ENCODE peak calls at places on chromosomes 11 and 22, in nine cellular contexts. F, K, V, T, C, B, W, S and D are unnamed samples.

GRCh38 chr22:37012262-37012904 is 6.9 kb downstream of the TST start:
- DNase-seq in F (peak), K (no peak), V (no peak), T (no peak), C (no peak), B (no peak), W (no peak), S (peak), D (no peak)

GRCh38 chr22:25389541-25389919 is 170.1 kb downstream of the CRYBB2 start:
- DNase-seq in F (no peak), K (no peak), V (no peak), T (no peak), C (no peak), B (no peak), W (no peak), S (no peak), D (no peak)

GRCh38 chr11:108002476-108002875 is 6.2 kb upstream of the CUL5 start:
- DNase-seq in F (no peak), K (no peak), V (no peak), T (no peak), C (no peak), B (no peak), W (no peak), S (no peak), D (no peak)

GRCh38 chr11:44985721-44986120 is 35.0 kb upstream of the TP53I11 start:
- DNase-seq in F (no peak), K (no peak), V (no peak), T (no peak), C (no peak), B (no peak), W (no peak), S (no peak), D (no peak)

GRCh38 chr22:32564170-32565001 is 89.8 kb downstream of the FBXO7 start:
- DNase-seq in F (peak), K (no peak), V (no peak), T (peak), C (peak), B (peak), W (no peak), S (no peak), D (no peak)

GRCh38 chr11:46666982-46667590 is 33.3 kb downstream of the ARHGAP1 start:
- DNase-seq in F (no peak), K (no peak), V (no peak), T (no peak), C (no peak), B (peak), W (no peak), S (no peak), D (no peak)

GRCh38 chr11:17410606-17411379 is 22.3 kb upstream of the KCNJ11 start:
- DNase-seq in F (peak), K (no peak), V (no peak), T (no peak), C (no peak), B (no peak), W (no peak), S (peak), D (peak)

GRCh38 chr11:17803751-17804334 is 69.3 kb downstream of the KCNC1 start:
- DNase-seq in F (no peak), K (no peak), V (no peak), T (no peak), C (no peak), B (no peak), W (no peak), S (no peak), D (no peak)

GRCh38 chr11:11037162-11037732 is 179.4 kb upstream of the ZBED5 start:
- DNase-seq in F (no peak), K (no peak), V (no peak), T (no peak), C (no peak), B (no peak), W (no peak), S (no peak), D (no peak)

GRCh38 chr11:66044757-66045156 is 4.2 kb downstream of the GAL3ST3 start:
- DNase-seq in F (no peak), K (no peak), V (no peak), T (no peak), C (no peak), B (no peak), W (no peak), S (no peak), D (no peak)

GRCh38 chr11:74948546-74948897 is 369 bp downstream of the XRRA1 start:
- DNase-seq in F (no peak), K (peak), V (no peak), T (no peak), C (no peak), B (no peak), W (no peak), S (no peak), D (no peak)

GRCh38 chr11:123357353-123357989 is 72.6 kb upstream of the GRAMD1B start:
- DNase-seq in F (no peak), K (no peak), V (no peak), T (no peak), C (no peak), B (no peak), W (no peak), S (no peak), D (no peak)

DNA sequence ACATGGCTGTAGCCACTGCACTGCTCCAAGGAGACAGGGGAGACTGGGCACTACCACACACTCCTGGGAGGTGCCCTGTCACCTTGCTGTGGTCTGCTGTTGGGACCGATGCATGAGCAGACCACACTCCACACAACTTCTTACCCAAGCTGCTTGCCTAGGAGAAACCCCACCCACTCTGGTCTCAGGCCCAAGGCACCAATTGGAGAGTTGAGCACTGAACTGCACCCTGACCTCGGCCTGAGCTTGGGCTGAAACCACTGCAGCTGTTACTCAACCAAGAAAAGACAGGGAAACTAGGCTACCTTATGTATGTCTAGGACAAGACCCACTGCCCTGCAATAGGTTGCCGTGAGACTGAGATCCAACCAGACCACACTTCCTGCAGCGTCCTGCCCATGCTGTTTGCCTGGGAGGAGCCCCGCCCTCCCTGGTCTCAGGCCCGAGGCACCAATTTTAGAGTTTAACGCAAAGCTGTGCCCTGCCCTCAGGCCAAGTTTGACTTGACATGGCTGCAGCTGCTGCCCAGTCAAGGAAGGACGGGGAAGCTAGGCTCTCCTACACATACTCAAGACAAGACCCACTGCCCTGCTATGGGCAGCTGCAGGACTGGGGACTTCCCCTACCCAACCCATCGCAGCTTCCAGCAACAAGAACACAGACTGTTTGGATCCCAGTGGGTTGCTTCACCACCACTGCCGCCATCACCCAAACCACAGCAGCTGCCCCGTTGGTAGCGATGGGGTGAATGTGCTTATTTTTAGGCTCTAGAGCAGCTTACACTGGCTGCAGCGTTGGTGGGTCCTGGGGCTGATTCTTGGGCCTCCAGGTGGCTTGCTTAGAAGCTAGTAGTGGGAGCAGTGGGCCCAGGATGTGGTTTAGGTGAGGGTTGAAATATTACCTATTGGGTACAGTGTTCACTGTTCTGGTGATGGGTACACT is 66.8 kb downstream of the BRD1 start:
- DNase-seq in F (no peak), K (no peak), V (no peak), T (no peak), C (no peak), B (no peak), W (no peak), S (no peak), D (peak)
- H3K27ac ChIP-seq in F (no peak), K (no peak), V (no peak), T (no peak), C (no peak), B (no peak), W (peak), S (no peak), D (no peak)

DNA sequence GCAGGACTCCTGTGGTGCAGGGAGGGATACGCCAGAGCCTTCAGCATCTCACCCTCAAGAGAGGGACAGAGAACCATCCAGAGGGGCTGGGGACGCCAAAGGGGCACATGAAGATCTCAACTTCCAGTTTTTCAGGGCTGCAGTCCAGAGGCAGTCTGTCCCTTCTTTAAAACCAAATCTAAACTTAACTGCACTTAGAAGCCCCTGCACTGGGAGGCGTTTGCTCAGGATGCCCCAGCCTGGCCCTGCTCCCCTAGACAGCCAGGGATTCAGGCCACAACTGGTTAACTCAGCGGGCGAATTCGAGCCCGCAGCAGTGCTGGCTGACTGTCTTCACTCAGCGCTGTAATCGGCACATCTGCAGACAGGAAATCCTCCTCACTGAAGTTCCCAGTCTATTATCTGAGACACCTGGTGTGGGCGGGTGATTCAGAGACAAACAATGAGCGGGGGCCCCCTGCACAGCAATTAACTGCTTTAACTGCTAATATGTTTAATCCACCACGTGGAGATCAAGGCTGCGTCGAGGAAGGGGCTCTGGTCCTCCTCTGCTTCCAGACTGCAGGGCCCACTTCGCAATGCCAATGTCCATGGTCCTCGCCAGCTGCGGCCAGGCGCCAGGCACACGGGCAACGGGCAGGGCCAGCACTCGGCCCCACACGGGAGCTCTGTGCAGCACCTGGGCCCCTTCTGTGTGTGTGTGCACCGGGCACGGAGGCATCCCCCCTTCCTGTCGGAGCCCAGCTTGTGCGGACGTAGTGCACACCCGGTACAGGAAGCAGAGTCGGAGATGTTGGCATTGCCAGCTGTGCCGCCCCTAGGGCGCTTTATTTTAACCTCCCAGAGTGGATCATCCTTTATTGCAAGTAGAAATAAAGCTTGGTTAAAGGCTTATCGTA is 36.9 kb upstream of the GNB1L start:
- DNase-seq in F (no peak), K (peak), V (peak), T (peak), C (peak), B (no peak), W (peak), S (no peak), D (no peak)
- H3K4me3 ChIP-seq in F (no peak), K (no peak), V (peak), T (no peak), C (no peak), B (no peak), W (no peak), S (no peak), D (no peak)

GRCh38 chr22:19355413-19356157 is 64.1 kb upstream of the CLTCL1 start:
- DNase-seq in F (no peak), K (no peak), V (no peak), T (no peak), C (no peak), B (no peak), W (no peak), S (peak), D (peak)

GRCh38 chr22:19356708-19357269 is 65.3 kb upstream of the CLTCL1 start:
- DNase-seq in F (no peak), K (no peak), V (no peak), T (no peak), C (no peak), B (no peak), W (no peak), S (no peak), D (no peak)

GRCh38 chr22:19358703-19359553 is 67.4 kb upstream of the CLTCL1 start:
- DNase-seq in F (no peak), K (no peak), V (no peak), T (no peak), C (no peak), B (no peak), W (no peak), S (no peak), D (no peak)

GRCh38 chr22:19358195-19358594 is 66.7 kb upstream of the CLTCL1 start:
- DNase-seq in F (no peak), K (no peak), V (no peak), T (no peak), C (no peak), B (no peak), W (no peak), S (no peak), D (no peak)

GRCh38 chr22:19357270-19358105 is 66.0 kb upstream of the CLTCL1 start:
- DNase-seq in F (no peak), K (no peak), V (no peak), T (peak), C (no peak), B (no peak), W (no peak), S (no peak), D (no peak)
- H3K27ac ChIP-seq in F (peak), K (no peak), V (no peak), T (peak), C (no peak), B (no peak), W (no peak), S (no peak), D (no peak)

GRCh38 chr11:32435152-32435480 is 223 bp downstream of the WT1 start:
- DNase-seq in F (no peak), K (no peak), V (no peak), T (no peak), C (no peak), B (no peak), W (no peak), S (no peak), D (no peak)

GRCh38 chr11:32436751-32437405 is 1.5 kb upstream of the WT1 start:
- DNase-seq in F (no peak), K (no peak), V (no peak), T (no peak), C (no peak), B (no peak), W (no peak), S (no peak), D (no peak)

GRCh38 chr11:32435511-32435946 is at the start of gene WT1:
- DNase-seq in F (no peak), K (no peak), V (no peak), T (no peak), C (no peak), B (no peak), W (no peak), S (peak), D (no peak)

GRCh38 chr11:32437406-32438345 is 2.3 kb upstream of the WT1 start:
- DNase-seq in F (no peak), K (no peak), V (no peak), T (no peak), C (no peak), B (no peak), W (no peak), S (no peak), D (no peak)

GRCh38 chr11:32435947-32436750 is 810 bp upstream of the WT1 start:
- DNase-seq in F (no peak), K (no peak), V (no peak), T (no peak), C (no peak), B (no peak), W (no peak), S (peak), D (no peak)
- H3K4me3 ChIP-seq in F (peak), K (no peak), V (no peak), T (no peak), C (no peak), B (no peak), W (no peak), S (peak), D (no peak)

GRCh38 chr22:26565889-26566288 is 24.0 kb downstream of the TPST2 start:
- DNase-seq in F (no peak), K (no peak), V (no peak), T (no peak), C (no peak), B (no peak), W (no peak), S (no peak), D (no peak)

GRCh38 chr22:26563022-26563421 is 26.9 kb downstream of the TPST2 start:
- DNase-seq in F (no peak), K (no peak), V (no peak), T (no peak), C (no peak), B (no peak), W (no peak), S (no peak), D (no peak)

GRCh38 chr22:26564181-26564580 is 25.8 kb downstream of the TPST2 start:
- DNase-seq in F (no peak), K (no peak), V (no peak), T (no peak), C (no peak), B (no peak), W (no peak), S (no peak), D (no peak)

GRCh38 chr22:26565181-26565580 is 24.8 kb downstream of the TPST2 start:
- DNase-seq in F (no peak), K (no peak), V (no peak), T (no peak), C (no peak), B (no peak), W (no peak), S (no peak), D (no peak)

GRCh38 chr22:26564672-26565071 is 25.3 kb downstream of the TPST2 start:
- DNase-seq in F (no peak), K (no peak), V (no peak), T (no peak), C (no peak), B (no peak), W (no peak), S (no peak), D (no peak)
- H3K27ac ChIP-seq in F (no peak), K (no peak), V (no peak), T (no peak), C (no peak), B (no peak), W (no peak), S (no peak), D (no peak)

DNA sequence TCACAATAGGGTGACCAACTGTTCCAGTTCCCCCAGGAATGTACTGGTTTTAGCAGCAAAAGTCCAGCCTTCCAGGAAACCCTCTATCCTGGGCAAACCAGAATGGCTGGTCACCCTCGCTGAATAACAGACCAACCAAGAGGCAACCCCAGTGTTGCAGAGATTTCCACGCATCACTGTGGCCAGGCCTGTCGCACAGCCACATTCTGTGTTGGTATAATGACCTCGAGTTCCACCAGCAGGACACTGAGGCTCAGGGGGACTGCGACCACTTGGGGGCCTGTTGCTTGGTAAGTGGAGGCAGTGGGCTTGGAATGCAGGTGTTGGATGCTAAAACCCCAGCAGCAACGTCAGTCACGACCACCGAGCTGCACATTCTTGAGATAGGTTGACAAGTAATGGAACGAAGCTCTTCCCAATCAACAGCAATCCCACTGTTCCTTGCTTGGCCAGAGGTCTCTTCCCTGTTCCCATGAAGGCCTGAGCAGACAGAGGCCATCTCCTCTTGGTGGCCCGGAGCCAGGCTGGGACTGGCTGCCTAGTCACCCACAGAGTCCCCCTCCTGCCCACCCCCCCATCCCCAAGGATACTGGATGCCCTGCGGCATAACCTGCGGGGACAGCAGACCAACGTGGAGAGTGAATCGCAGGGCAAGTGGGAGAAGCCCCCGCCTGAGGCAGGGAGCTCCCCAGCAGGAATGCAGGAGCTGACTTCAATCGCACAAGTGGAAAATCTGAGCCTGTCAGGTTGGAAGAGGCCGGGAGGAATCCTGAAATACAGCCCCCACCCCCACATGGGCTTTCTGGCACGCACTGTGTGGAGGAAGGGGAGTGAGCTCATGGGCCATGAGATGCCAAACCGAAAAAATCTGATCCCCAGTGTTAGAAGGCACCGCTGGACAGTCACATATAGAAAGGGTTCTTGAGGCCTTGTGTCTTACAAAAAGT is 43.4 kb upstream of the MN1 start:
- DNase-seq in F (no peak), K (no peak), V (no peak), T (no peak), C (no peak), B (no peak), W (no peak), S (peak), D (peak)
- H3K4me3 ChIP-seq in F (no peak), K (no peak), V (no peak), T (no peak), C (no peak), B (no peak), W (no peak), S (no peak), D (no peak)

GRCh38 chr22:20251981-20252380 is 16.1 kb downstream of the RTN4R start:
- DNase-seq in F (no peak), K (no peak), V (no peak), T (no peak), C (no peak), B (no peak), W (no peak), S (no peak), D (no peak)

GRCh38 chr22:20248461-20248959 is 19.6 kb downstream of the RTN4R start:
- DNase-seq in F (no peak), K (no peak), V (no peak), T (no peak), C (no peak), B (no peak), W (no peak), S (no peak), D (no peak)

GRCh38 chr22:20253161-20253560 is 15.0 kb downstream of the RTN4R start:
- DNase-seq in F (no peak), K (no peak), V (no peak), T (no peak), C (no peak), B (no peak), W (no peak), S (no peak), D (no peak)

GRCh38 chr22:20249797-20250354 is 18.2 kb downstream of the RTN4R start:
- DNase-seq in F (no peak), K (no peak), V (no peak), T (peak), C (no peak), B (no peak), W (peak), S (no peak), D (no peak)

DNA sequence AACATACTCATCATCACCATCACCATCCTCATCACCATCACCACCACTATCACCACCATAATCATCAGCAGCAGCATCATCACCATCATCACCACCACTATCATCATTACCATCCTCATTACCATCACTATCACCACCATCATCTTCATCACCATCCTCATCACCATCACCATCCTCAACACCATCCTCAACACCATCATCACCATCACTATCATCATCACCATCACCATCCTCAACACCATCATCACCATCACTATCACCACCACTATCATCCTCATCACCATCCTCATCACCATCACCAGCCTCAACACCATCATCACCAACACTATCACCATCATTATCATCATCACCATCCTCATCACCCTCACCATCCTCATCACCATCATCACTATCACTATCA is 16.6 kb downstream of the RTN4R start:
- DNase-seq in F (no peak), K (no peak), V (no peak), T (no peak), C (no peak), B (no peak), W (no peak), S (no peak), D (no peak)
- H3K27ac ChIP-seq in F (no peak), K (no peak), V (no peak), T (no peak), C (no peak), B (no peak), W (no peak), S (no peak), D (no peak)